ENCODE peak calls at places on chromosome 21, in five cellular contexts. One of them, this sample, is unnamed.
A peak's percentile ranks its signal among the peaks of the same experiment; 100 is the strongest.

GRCh38 chr21:18275740-18276139 is 31.1 kb downstream of the CHODL start:
- DNase-seq in CD4-positive, CD25-positive, alpha-beta regulatory T cell: no peak
- DNase-seq in T-helper 1 cell: no peak
- DNase-seq in iris pigment epithelial cell: no peak
- DNase-seq in activated T-helper 1 cell treated with anti-CD3 and anti-CD28 coated beads, Interleukin-12 subunit alpha, Interleukin-12 subunit beta, Interleukin-2, Interleukin-4 antibody, amounts not matched to agents 30 ng/mL and 10 ng/mL and 1 ng/mL, durations not matched to agents 14 hours and 24 hours and 36 hours: no peak
- DNase-seq in this sample: no peak

GRCh38 chr21:38660333-38661295 is 145.1 kb upstream of the ETS2 start:
- DNase-seq in CD4-positive, CD25-positive, alpha-beta regulatory T cell: no peak
- DNase-seq in T-helper 1 cell: no peak
- DNase-seq in iris pigment epithelial cell: no peak
- DNase-seq in activated T-helper 1 cell treated with anti-CD3 and anti-CD28 coated beads, Interleukin-12 subunit alpha, Interleukin-12 subunit beta, Interleukin-2, Interleukin-4 antibody, amounts not matched to agents 30 ng/mL and 10 ng/mL and 1 ng/mL, durations not matched to agents 14 hours and 24 hours and 36 hours: no peak
- DNase-seq in this sample: no peak

GRCh38 chr21:14545906-14546480 is at the start of gene SAMSN1:
- DNase-seq in CD4-positive, CD25-positive, alpha-beta regulatory T cell: peak; percentile 84
- DNase-seq in T-helper 1 cell: peak; percentile 69
- DNase-seq in iris pigment epithelial cell: no peak
- DNase-seq in activated T-helper 1 cell treated with anti-CD3 and anti-CD28 coated beads, Interleukin-12 subunit alpha, Interleukin-12 subunit beta, Interleukin-2, Interleukin-4 antibody, amounts not matched to agents 30 ng/mL and 10 ng/mL and 1 ng/mL, durations not matched to agents 14 hours and 24 hours and 36 hours: peak; percentile 73
- DNase-seq in this sample: no peak

GRCh38 chr21:17071093-17071492 is 441.8 kb upstream of the CXADR start:
- DNase-seq in CD4-positive, CD25-positive, alpha-beta regulatory T cell: no peak
- DNase-seq in T-helper 1 cell: no peak
- DNase-seq in iris pigment epithelial cell: no peak
- DNase-seq in activated T-helper 1 cell treated with anti-CD3 and anti-CD28 coated beads, Interleukin-12 subunit alpha, Interleukin-12 subunit beta, Interleukin-2, Interleukin-4 antibody, amounts not matched to agents 30 ng/mL and 10 ng/mL and 1 ng/mL, durations not matched to agents 14 hours and 24 hours and 36 hours: no peak
- DNase-seq in this sample: no peak

GRCh38 chr21:37370152-37371040 is 3.8 kb downstream of the DYRK1A start:
- DNase-seq in CD4-positive, CD25-positive, alpha-beta regulatory T cell: peak; percentile 28
- DNase-seq in T-helper 1 cell: no peak
- DNase-seq in iris pigment epithelial cell: peak; percentile 83
- DNase-seq in activated T-helper 1 cell treated with anti-CD3 and anti-CD28 coated beads, Interleukin-12 subunit alpha, Interleukin-12 subunit beta, Interleukin-2, Interleukin-4 antibody, amounts not matched to agents 30 ng/mL and 10 ng/mL and 1 ng/mL, durations not matched to agents 14 hours and 24 hours and 36 hours: no peak
- DNase-seq in this sample: no peak

GRCh38 chr21:14736162-14736561 is 190.0 kb upstream of the SAMSN1 start:
- DNase-seq in CD4-positive, CD25-positive, alpha-beta regulatory T cell: no peak
- DNase-seq in T-helper 1 cell: no peak
- DNase-seq in iris pigment epithelial cell: no peak
- DNase-seq in activated T-helper 1 cell treated with anti-CD3 and anti-CD28 coated beads, Interleukin-12 subunit alpha, Interleukin-12 subunit beta, Interleukin-2, Interleukin-4 antibody, amounts not matched to agents 30 ng/mL and 10 ng/mL and 1 ng/mL, durations not matched to agents 14 hours and 24 hours and 36 hours: peak; percentile 16
- DNase-seq in this sample: no peak

GRCh38 chr21:34602061-34602460 is 12.9 kb downstream of the RCAN1 start:
- DNase-seq in CD4-positive, CD25-positive, alpha-beta regulatory T cell: no peak
- DNase-seq in T-helper 1 cell: no peak
- DNase-seq in iris pigment epithelial cell: no peak
- DNase-seq in activated T-helper 1 cell treated with anti-CD3 and anti-CD28 coated beads, Interleukin-12 subunit alpha, Interleukin-12 subunit beta, Interleukin-2, Interleukin-4 antibody, amounts not matched to agents 30 ng/mL and 10 ng/mL and 1 ng/mL, durations not matched to agents 14 hours and 24 hours and 36 hours: no peak
- DNase-seq in this sample: no peak

GRCh38 chr21:41153443-41153842 is 14.5 kb upstream of the BACE2 start:
- DNase-seq in CD4-positive, CD25-positive, alpha-beta regulatory T cell: no peak
- DNase-seq in T-helper 1 cell: no peak
- DNase-seq in iris pigment epithelial cell: no peak
- DNase-seq in activated T-helper 1 cell treated with anti-CD3 and anti-CD28 coated beads, Interleukin-12 subunit alpha, Interleukin-12 subunit beta, Interleukin-2, Interleukin-4 antibody, amounts not matched to agents 30 ng/mL and 10 ng/mL and 1 ng/mL, durations not matched to agents 14 hours and 24 hours and 36 hours: no peak
- DNase-seq in this sample: no peak

GRCh38 chr21:14947613-14948160 is 117.1 kb downstream of the NRIP1 start:
- DNase-seq in CD4-positive, CD25-positive, alpha-beta regulatory T cell: no peak
- DNase-seq in T-helper 1 cell: no peak
- DNase-seq in iris pigment epithelial cell: no peak
- DNase-seq in activated T-helper 1 cell treated with anti-CD3 and anti-CD28 coated beads, Interleukin-12 subunit alpha, Interleukin-12 subunit beta, Interleukin-2, Interleukin-4 antibody, amounts not matched to agents 30 ng/mL and 10 ng/mL and 1 ng/mL, durations not matched to agents 14 hours and 24 hours and 36 hours: no peak
- DNase-seq in this sample: no peak

This sample was measured in GM04503.